ENCODE peak calls at places on chromosome 1, in seven cellular contexts. E is heart left ventricle, Y is SJSA1, L is ovary, G is neuronal stem cell, R is prostate gland, W is GM23248. O is an unnamed sample. For H3K4me1, the result is how much of the 10 kb centered on the place peaks cover.

GRCh38 chr1:85649591-85649990 is 58.6 kb downstream of the ZNHIT6 start:
- DNase-seq in E (no peak), W (no peak), G (no peak), L (no peak), R (no peak), Y (no peak), O (no peak)

GRCh38 chr1:225428879-225429455 is 1.1 kb upstream of the LBR start:
- DNase-seq in G (no peak), W (peak), L (no peak), Y (no peak), R (no peak), E (no peak), O (no peak)

GRCh38 chr1:8022395-8023286 is 3.5 kb downstream of the ERRFI1 start:
- DNase-seq in W (no peak), R (no peak), G (no peak), Y (no peak), L (no peak), E (no peak), O (no peak)

GRCh38 chr1:245046764-245047163 is 108.0 kb upstream of the KIF26B start:
- DNase-seq in Y (no peak), E (no peak), L (no peak), G (no peak), W (no peak), R (no peak), O (peak)

GRCh38 chr1:64495878-64496277 is 25.9 kb downstream of the CACHD1 start:
- DNase-seq in E (no peak), R (no peak), L (no peak), G (no peak), W (no peak), Y (no peak), O (no peak)

GRCh38 chr1:119481951-119482350 is 25.1 kb upstream of the HSD3B1 start:
- DNase-seq in E (no peak), W (no peak), L (no peak), R (no peak), Y (no peak), G (no peak), O (no peak)

GRCh38 chr1:181390350-181391080 is 92.8 kb upstream of the CACNA1E start:
- DNase-seq in L (no peak), W (no peak), E (no peak), G (no peak), Y (no peak), R (no peak), O (no peak)

GRCh38 chr1:163875927-163876320 is 554.2 kb downstream of the NUF2 start:
- DNase-seq in Y (no peak), L (no peak), E (no peak), W (peak), G (no peak), R (no peak), O (peak)

GRCh38 chr1:223144914-223145313 is 1.9 kb upstream of the TLR5 start:
- DNase-seq in W (no peak), Y (no peak), R (no peak), G (no peak), E (no peak), L (no peak), O (no peak)

DNA sequence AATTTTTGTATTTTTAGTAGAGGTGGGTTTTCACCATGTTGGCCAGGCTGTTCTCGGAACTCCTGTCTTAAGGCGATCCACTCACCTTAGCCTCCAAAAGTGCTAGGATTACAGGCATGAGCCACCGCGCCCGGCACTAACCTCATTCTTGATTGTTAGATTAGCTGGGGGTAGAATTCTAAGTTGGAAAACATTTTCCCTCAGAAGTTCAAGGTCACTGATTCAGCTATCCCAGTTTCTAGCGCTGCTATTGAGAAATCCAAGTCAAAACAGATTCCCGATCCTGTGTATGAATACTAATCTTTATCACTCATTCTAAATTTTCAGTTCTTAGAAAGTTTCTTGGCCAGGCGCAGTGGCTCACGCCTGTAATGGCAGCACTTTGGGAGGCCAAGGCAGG is 24.4 kb upstream of the EFNA1 start:
- DNase-seq in R (no peak), G (no peak), E (no peak), L (no peak), Y (no peak), W (no peak), O (no peak)
- H3K4me1 ChIP-seq in R (under half), G (under half), E (under half), L (under half), Y (under half), W (under half), O (under half)

GRCh38 chr1:207825719-207826556 is 74.1 kb downstream of the CD46 start:
- DNase-seq in G (no peak), W (no peak), Y (no peak), R (no peak), E (peak), L (no peak), O (peak)

GRCh38 chr1:207823531-207823879 is 71.7 kb downstream of the CD46 start:
- DNase-seq in R (no peak), Y (no peak), G (no peak), L (no peak), W (no peak), E (no peak), O (no peak)

GRCh38 chr1:207823880-207824566 is 72.2 kb downstream of the CD46 start:
- DNase-seq in W (peak), G (peak), R (peak), L (peak), Y (peak), E (peak), O (peak)

GRCh38 chr1:207825296-207825695 is 73.4 kb downstream of the CD46 start:
- DNase-seq in R (no peak), Y (no peak), L (no peak), E (no peak), W (no peak), G (no peak), O (no peak)

GRCh38 chr1:207824691-207825090 is 72.8 kb downstream of the CD46 start:
- DNase-seq in G (no peak), W (peak), E (no peak), Y (no peak), R (no peak), L (no peak), O (peak)
- H3K4me1 ChIP-seq in G (under half), W (under half), E (half or more), Y (under half), R (under half), L (under half), O (under half)

GRCh38 chr1:35569956-35570355 is 3.2 kb upstream of the TFAP2E start:
- DNase-seq in Y (no peak), G (no peak), W (peak), R (no peak), L (no peak), E (no peak), O (no peak)
- H3K4me1 ChIP-seq in Y (under half), G (under half), W (under half), R (under half), L (under half), E (under half), O (under half)

GRCh38 chr1:21334214-21335087 is 44.2 kb upstream of the ECE1 start:
- DNase-seq in Y (peak), R (no peak), G (no peak), W (peak), L (peak), E (peak), O (peak)

GRCh38 chr1:21335088-21335678 is 44.9 kb upstream of the ECE1 start:
- DNase-seq in W (no peak), L (no peak), Y (no peak), R (no peak), G (no peak), E (no peak), O (no peak)

GRCh38 chr1:21332691-21333449 is 42.6 kb upstream of the ECE1 start:
- DNase-seq in Y (no peak), E (peak), W (no peak), G (no peak), L (no peak), R (no peak), O (no peak)

GRCh38 chr1:21331752-21332480 is 41.7 kb upstream of the ECE1 start:
- DNase-seq in E (no peak), L (peak), Y (no peak), R (peak), W (no peak), G (no peak), O (no peak)

GRCh38 chr1:21333824-21334213 is 43.6 kb upstream of the ECE1 start:
- DNase-seq in Y (no peak), G (no peak), L (no peak), R (no peak), W (no peak), E (no peak), O (no peak)
- H3K4me1 ChIP-seq in Y (under half), G (under half), L (half or more), R (half or more), W (under half), E (half or more), O (under half)

GRCh38 chr1:27139980-27140379 is 14.9 kb downstream of the SLC9A1 start:
- DNase-seq in E (no peak), W (no peak), R (no peak), L (no peak), G (no peak), Y (no peak), O (no peak)
- H3K4me1 ChIP-seq in E (half or more), W (under half), R (under half), L (under half), G (under half), Y (under half), O (under half)

O was measured in cardiac muscle cell.